ENCODE peak calls at places on chromosomes 3 and 15, in seven cellular contexts. Z, X, H, Q, E, N and C are unnamed samples.

GRCh38 chr15:51234181-51234927 is 104.0 kb downstream of the CYP19A1 start:
- DNase-seq in N (no peak), H (no peak), E (no peak), Q (no peak), X (no peak), Z (no peak), C (no peak)

GRCh38 chr3:141561426-141562034 is 74.7 kb downstream of the RASA2 start:
- DNase-seq in H (no peak), E (peak; percentile 66), X (peak; percentile 31), Q (peak; percentile 29), N (no peak), Z (peak; percentile 38), C (peak; percentile 25)

GRCh38 chr15:71753346-71753745 is 57.0 kb upstream of the NR2E3 start:
- DNase-seq in N (no peak), Q (no peak), E (no peak), X (no peak), H (no peak), Z (no peak), C (no peak)

GRCh38 chr3:194404365-194405140 is 5.5 kb upstream of the GP5 start:
- DNase-seq in Z (no peak), H (no peak), Q (no peak), E (peak; percentile 46), X (peak; percentile 39), N (no peak), C (no peak)

GRCh38 chr3:7573330-7573729 is 712.4 kb downstream of the GRM7 start:
- DNase-seq in H (no peak), Q (no peak), N (no peak), X (no peak), E (no peak), Z (no peak), C (no peak)

GRCh38 chr15:60589728-60590127 is 110.8 kb upstream of the ICE2 start:
- DNase-seq in X (no peak), Z (no peak), H (no peak), Q (no peak), E (no peak), N (no peak), C (no peak)

GRCh38 chr3:41681479-41681878 is 280.4 kb downstream of the ULK4 start:
- DNase-seq in X (no peak), H (no peak), Z (no peak), Q (peak; percentile 89), N (peak; percentile 51), E (no peak), C (peak; percentile 95)

GRCh38 chr3:131393868-131394267 is 12.3 kb downstream of the NUDT16 start:
- DNase-seq in N (no peak), E (no peak), Z (no peak), H (no peak), Q (no peak), X (no peak), C (no peak)

GRCh38 chr3:102790742-102791141 is 355.9 kb downstream of the ZPLD1 start:
- DNase-seq in N (no peak), X (no peak), E (no peak), Q (no peak), Z (no peak), H (no peak), C (peak; percentile 1)

GRCh38 chr15:37372064-37372463 is 271.7 kb upstream of the MEIS2 start:
- DNase-seq in E (no peak), Z (no peak), X (no peak), N (no peak), Q (peak; percentile 12), H (no peak), C (no peak)

GRCh38 chr15:39127925-39128617 is 452.8 kb upstream of the THBS1 start:
- DNase-seq in Z (no peak), X (no peak), E (peak; percentile 2), H (no peak), N (no peak), Q (peak; percentile 95), C (peak; percentile 96)

GRCh38 chr3:86073799-86074198 is 917.1 kb downstream of the VGLL3 start:
- DNase-seq in Z (no peak), H (no peak), Q (no peak), X (no peak), N (no peak), E (no peak), C (no peak)